ENCODE peak calls at places on chromosomes 6 and 20, in four cellular contexts. E is fibroblast of lung; J is CD8-positive, alpha-beta T cell; X is tibial nerve. H is an unnamed sample. For H3K4me1, the result is how much of the 10 kb centered on the place peaks cover.

GRCh38 chr20:54174452-54175175 is 828 bp upstream of the CYP24A1 start:
- DNase-seq in E (peak), J (no peak), X (no peak), H (no peak)

GRCh38 chr20:44021186-44021585 is 106.5 kb downstream of the TOX2 start:
- DNase-seq in E (no peak), J (no peak), X (no peak), H (no peak)

GRCh38 chr6:31430449-31430848 is 27.1 kb downstream of the MICA start:
- DNase-seq in E (no peak), J (no peak), X (no peak), H (no peak)

GRCh38 chr6:148021715-148022114 is 320.9 kb upstream of the SASH1 start:
- DNase-seq in E (no peak), J (no peak), X (no peak), H (no peak)

GRCh38 chr6:161222706-161223234 is 51.1 kb downstream of the AGPAT4 start:
- DNase-seq in E (no peak), J (no peak), X (no peak), H (no peak)

GRCh38 chr20:10314198-10314597 is 95.6 kb downstream of the SNAP25 start:
- DNase-seq in E (peak), J (no peak), X (no peak), H (no peak)

GRCh38 chr6:166173292-166173951 is 5.8 kb upstream of the TBXT start:
- DNase-seq in E (no peak), J (no peak), X (no peak), H (no peak)

GRCh38 chr6:108689279-108690161 is 128.8 kb downstream of the FOXO3 start:
- DNase-seq in E (peak), J (no peak), X (peak), H (peak)

GRCh38 chr6:44012078-44012493 is 115.2 kb downstream of the MRPL14 start:
- DNase-seq in E (peak), J (no peak), X (no peak), H (no peak)

GRCh38 chr6:17289491-17290106 is 8.4 kb downstream of the RBM24 start:
- DNase-seq in E (peak), J (no peak), X (peak), H (peak)

GRCh38 chr6:163827157-163827556 is 412.6 kb downstream of the QKI start:
- DNase-seq in E (no peak), J (no peak), X (no peak), H (no peak)

GRCh38 chr6:39847216-39847615 is 55.0 kb downstream of the DAAM2 start:
- DNase-seq in E (no peak), J (no peak), X (no peak), H (no peak)

GRCh38 chr6:66662721-66663120 is 955.7 kb upstream of the EYS start:
- DNase-seq in E (no peak), J (no peak), X (no peak), H (no peak)

GRCh38 chr20:5918856-5919633 is 31.3 kb downstream of the TRMT6 start:
- DNase-seq in E (peak), J (no peak), X (no peak), H (no peak)

GRCh38 chr6:151005126-151005525 is 139.6 kb downstream of the MTHFD1L start:
- DNase-seq in E (no peak), J (no peak), X (no peak), H (no peak)

GRCh38 chr6:74785236-74785635 is 420.6 kb downstream of the COL12A1 start:
- DNase-seq in E (peak), J (no peak), X (no peak), H (no peak)

GRCh38 chr20:11891081-11891826 is 26.4 kb upstream of the BTBD3 start:
- DNase-seq in E (peak), J (peak), X (peak), H (peak)

GRCh38 chr6:87396595-87397392 is 11.0 kb upstream of the CFAP206 start:
- DNase-seq in E (no peak), J (no peak), X (no peak), H (no peak)

GRCh38 chr6:25963426-25964123 is 973 bp downstream of the TRIM38 start:
- DNase-seq in E (peak), J (no peak), X (no peak), H (no peak)

GRCh38 chr6:37048851-37049734 is 43.6 kb downstream of the FGD2 start:
- DNase-seq in E (peak), J (peak), X (peak), H (peak)

GRCh38 chr6:28003661-28004060 is 46.6 kb downstream of the OR2B6 start:
- DNase-seq in E (no peak), J (no peak), X (no peak), H (no peak)

GRCh38 chr6:169190144-169190584 is 63.5 kb downstream of the THBS2 start:
- DNase-seq in E (peak), J (no peak), X (peak), H (peak)

GRCh38 chr6:154615483-154616025 is 105.1 kb upstream of the CNKSR3 start:
- DNase-seq in E (peak), J (no peak), X (peak), H (peak)

GRCh38 chr6:84685983-84686584 is 78.3 kb downstream of the TBX18 start:
- DNase-seq in E (peak), J (no peak), X (no peak), H (no peak)

GRCh38 chr20:4046926-4047325 is 31.6 kb upstream of the RNF24 start:
- DNase-seq in E (no peak), J (no peak), X (no peak), H (no peak)

DNA sequence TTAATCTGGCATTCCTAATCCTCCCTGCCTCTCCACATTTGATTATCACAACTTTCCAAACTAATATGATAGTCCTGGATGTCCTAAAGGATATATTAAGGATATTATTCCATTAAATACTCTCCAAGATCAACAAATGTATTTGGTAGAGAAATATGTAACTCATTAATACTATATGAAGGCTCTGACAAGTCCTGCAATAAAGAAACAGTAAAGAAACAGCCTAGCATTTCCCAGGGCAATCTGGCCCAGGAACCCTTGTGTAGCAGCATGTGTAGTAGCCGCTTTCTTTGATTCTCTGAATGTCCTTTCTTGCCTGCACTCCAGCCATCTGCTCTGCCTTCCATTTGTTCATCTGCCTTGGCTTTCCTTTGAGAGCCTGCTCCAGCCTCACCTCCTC is 23.7 kb downstream of the TRAM2 start:
- DNase-seq in E (no peak), J (no peak), X (no peak), H (no peak)
- H3K4me1 ChIP-seq in E (half or more), J (under half), X (half or more), H (under half)

DNA sequence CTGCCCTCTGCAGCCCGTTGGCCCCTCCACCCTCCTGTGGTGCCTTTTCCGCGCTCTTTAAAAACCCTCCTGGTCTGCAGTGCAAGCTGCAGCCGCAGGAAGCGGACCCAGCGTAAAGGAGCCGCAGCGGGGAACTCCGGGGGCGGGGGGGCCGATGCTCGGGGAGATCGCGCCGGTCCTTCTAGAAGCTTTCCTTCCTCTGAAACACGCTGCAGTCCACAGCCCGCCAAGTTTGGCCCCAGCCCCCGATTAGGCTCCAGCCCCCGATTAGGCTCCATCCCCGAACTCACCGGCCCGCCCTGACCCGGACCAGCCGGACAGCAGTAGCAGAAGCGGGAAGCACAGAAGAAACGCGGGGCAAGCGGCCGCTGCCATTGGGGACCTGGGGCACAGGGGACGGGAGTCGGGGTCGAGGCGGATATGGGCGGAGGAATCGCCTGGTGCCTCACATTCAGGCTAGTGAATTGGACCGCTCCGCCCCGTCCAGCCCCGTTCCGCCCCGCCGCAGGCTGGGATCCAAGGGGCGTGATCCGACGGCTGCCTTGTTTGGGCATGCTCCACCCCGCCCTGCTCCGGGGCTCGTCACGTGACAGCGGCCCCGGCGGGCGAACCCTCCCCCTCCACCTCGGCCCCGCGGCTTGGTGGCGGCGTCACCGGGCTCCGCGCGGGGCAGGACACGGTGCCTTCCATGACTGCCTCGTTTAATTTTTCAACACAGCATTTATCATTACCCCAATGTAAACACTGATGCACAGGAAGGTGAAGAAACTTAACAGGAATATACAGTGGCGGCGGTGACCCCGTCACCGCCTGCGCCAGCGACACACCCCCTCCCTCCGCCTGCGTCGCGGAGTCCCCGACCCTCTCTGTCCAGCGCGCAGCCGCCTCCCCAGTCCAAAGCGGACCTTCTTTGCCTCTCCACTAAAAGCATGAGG is 20.3 kb downstream of the RAET1L start:
- DNase-seq in E (peak), J (peak), X (peak), H (peak)
- H3K27ac ChIP-seq in E (no peak), J (peak), X (no peak), H (no peak)

GRCh38 chr6:129029778-129030177 is 146.8 kb downstream of the LAMA2 start:
- DNase-seq in E (no peak), J (no peak), X (no peak), H (no peak)
- H3K4me1 ChIP-seq in E (under half), J (under half), X (under half), H (under half)

DNA sequence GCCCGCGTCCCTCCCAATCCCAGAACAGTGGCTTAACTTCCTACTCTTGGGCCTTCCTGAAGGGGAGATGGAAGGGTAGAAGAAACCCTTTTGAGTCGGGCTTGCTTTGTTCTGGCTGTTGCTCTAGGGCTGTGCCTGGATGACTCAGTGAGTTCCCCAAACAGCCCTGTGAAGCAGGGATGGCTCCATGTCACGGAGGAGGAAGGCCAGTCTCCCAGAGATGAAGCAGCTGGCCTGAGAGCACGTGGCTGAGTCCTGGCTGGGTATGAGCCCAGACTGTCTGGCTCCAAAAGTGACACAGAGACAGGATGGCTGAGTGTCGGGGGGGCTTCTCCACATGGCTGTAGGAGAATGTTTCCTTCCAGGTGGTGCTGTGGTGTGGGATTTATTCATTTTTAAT is 4.6 kb downstream of the SYTL3 start:
- DNase-seq in E (peak), J (no peak), X (no peak), H (peak)
- H3K27ac ChIP-seq in E (peak), J (peak), X (peak), H (peak)